ENCODE peak calls at places on chromosomes 1 and 21, in ten cellular contexts. One of them, this sample, is unnamed.

GRCh38 chr1:180674603-180675530 is 43.0 kb downstream of the XPR1 start:
- DNase-seq in body of pancreas: no peak
- DNase-seq in foreskin fibroblast: peak; percentile 6
- DNase-seq in GM23338: no peak
- DNase-seq in BJ: no peak
- DNase-seq in sigmoid colon: no peak
- DNase-seq in HCT116: no peak
- DNase-seq in GM23248: no peak
- DNase-seq in CD8-positive, alpha-beta T cell: no peak
- DNase-seq in uterus: no peak
- DNase-seq in this sample: peak; percentile 30

GRCh38 chr1:156821801-156822200 is 5.2 kb upstream of the SH2D2A start:
- DNase-seq in body of pancreas: no peak
- DNase-seq in foreskin fibroblast: peak; percentile 68
- DNase-seq in GM23338: no peak
- DNase-seq in BJ: no peak
- DNase-seq in sigmoid colon: no peak
- DNase-seq in HCT116: no peak
- DNase-seq in GM23248: peak; percentile 84
- DNase-seq in CD8-positive, alpha-beta T cell: no peak
- DNase-seq in uterus: no peak
- DNase-seq in this sample: no peak

GRCh38 chr1:230120949-230121381 is 53.9 kb downstream of the GALNT2 start:
- DNase-seq in body of pancreas: no peak
- DNase-seq in foreskin fibroblast: no peak
- DNase-seq in GM23338: peak; percentile 74
- DNase-seq in BJ: no peak
- DNase-seq in sigmoid colon: no peak
- DNase-seq in HCT116: peak; percentile 10
- DNase-seq in GM23248: peak; percentile 65
- DNase-seq in CD8-positive, alpha-beta T cell: no peak
- DNase-seq in uterus: no peak
- DNase-seq in this sample: no peak

GRCh38 chr1:58986996-58987767 is 203.3 kb upstream of the JUN start:
- DNase-seq in body of pancreas: no peak
- DNase-seq in foreskin fibroblast: no peak
- DNase-seq in GM23338: no peak
- DNase-seq in BJ: no peak
- DNase-seq in sigmoid colon: no peak
- DNase-seq in HCT116: no peak
- DNase-seq in GM23248: no peak
- DNase-seq in CD8-positive, alpha-beta T cell: peak; percentile 50
- DNase-seq in uterus: no peak
- DNase-seq in this sample: no peak

GRCh38 chr1:31657020-31657804 is 12.5 kb upstream of the PEF1 start:
- DNase-seq in body of pancreas: no peak
- DNase-seq in foreskin fibroblast: no peak
- DNase-seq in GM23338: no peak
- DNase-seq in BJ: no peak
- DNase-seq in sigmoid colon: peak; percentile 53
- DNase-seq in HCT116: no peak
- DNase-seq in GM23248: no peak
- DNase-seq in CD8-positive, alpha-beta T cell: no peak
- DNase-seq in uterus: no peak
- DNase-seq in this sample: no peak

GRCh38 chr1:168321945-168322344 is 41.3 kb downstream of the TBX19 start:
- DNase-seq in body of pancreas: no peak
- DNase-seq in foreskin fibroblast: peak; percentile 68
- DNase-seq in GM23338: no peak
- DNase-seq in BJ: no peak
- DNase-seq in sigmoid colon: no peak
- DNase-seq in HCT116: peak; percentile 27
- DNase-seq in GM23248: peak; percentile 54
- DNase-seq in CD8-positive, alpha-beta T cell: no peak
- DNase-seq in uterus: no peak
- DNase-seq in this sample: no peak

GRCh38 chr1:235942979-235943575 is 76.4 kb upstream of the LYST start:
- DNase-seq in body of pancreas: no peak
- DNase-seq in foreskin fibroblast: no peak
- DNase-seq in GM23338: no peak
- DNase-seq in BJ: no peak
- DNase-seq in sigmoid colon: no peak
- DNase-seq in HCT116: no peak
- DNase-seq in GM23248: no peak
- DNase-seq in CD8-positive, alpha-beta T cell: no peak
- DNase-seq in uterus: no peak
- DNase-seq in this sample: no peak

GRCh38 chr1:206600527-206600926 is 11.7 kb downstream of the EIF2D start:
- DNase-seq in body of pancreas: no peak
- DNase-seq in foreskin fibroblast: no peak
- DNase-seq in GM23338: no peak
- DNase-seq in BJ: no peak
- DNase-seq in sigmoid colon: no peak
- DNase-seq in HCT116: no peak
- DNase-seq in GM23248: no peak
- DNase-seq in CD8-positive, alpha-beta T cell: no peak
- DNase-seq in uterus: no peak
- DNase-seq in this sample: no peak

GRCh38 chr1:59414406-59415133 is 117.7 kb downstream of the FGGY start:
- DNase-seq in body of pancreas: no peak
- DNase-seq in foreskin fibroblast: peak; percentile 77
- DNase-seq in GM23338: no peak
- DNase-seq in BJ: peak; percentile 51
- DNase-seq in sigmoid colon: no peak
- DNase-seq in HCT116: no peak
- DNase-seq in GM23248: peak; percentile 45
- DNase-seq in CD8-positive, alpha-beta T cell: no peak
- DNase-seq in uterus: no peak
- DNase-seq in this sample: no peak

GRCh38 chr1:172670316-172670715 is 11.4 kb downstream of the FASLG start:
- DNase-seq in body of pancreas: no peak
- DNase-seq in foreskin fibroblast: no peak
- DNase-seq in GM23338: no peak
- DNase-seq in BJ: no peak
- DNase-seq in sigmoid colon: no peak
- DNase-seq in HCT116: no peak
- DNase-seq in GM23248: no peak
- DNase-seq in CD8-positive, alpha-beta T cell: no peak
- DNase-seq in uterus: no peak
- DNase-seq in this sample: no peak
- H3K4me3 ChIP-seq in body of pancreas: no peak overlapping the region
- H3K4me3 ChIP-seq in foreskin fibroblast: no peak overlapping the region
- H3K4me3 ChIP-seq in GM23338: no peak overlapping the region
- H3K4me3 ChIP-seq in BJ: no peak overlapping the region
- H3K4me3 ChIP-seq in sigmoid colon: no peak overlapping the region
- H3K4me3 ChIP-seq in HCT116: no peak overlapping the region
- H3K4me3 ChIP-seq in GM23248: no peak overlapping the region
- H3K4me3 ChIP-seq in CD8-positive, alpha-beta T cell: no peak overlapping the region
- H3K4me3 ChIP-seq in uterus: no peak overlapping the region
- H3K4me3 ChIP-seq in this sample: no peak overlapping the region

GRCh38 chr1:6861075-6861724 is 75.9 kb downstream of the CAMTA1 start:
- DNase-seq in body of pancreas: no peak
- DNase-seq in foreskin fibroblast: no peak
- DNase-seq in GM23338: no peak
- DNase-seq in BJ: no peak
- DNase-seq in sigmoid colon: no peak
- DNase-seq in HCT116: no peak
- DNase-seq in GM23248: no peak
- DNase-seq in CD8-positive, alpha-beta T cell: no peak
- DNase-seq in uterus: no peak
- DNase-seq in this sample: no peak

GRCh38 chr1:6857831-6858230 is 72.6 kb downstream of the CAMTA1 start:
- DNase-seq in body of pancreas: no peak
- DNase-seq in foreskin fibroblast: no peak
- DNase-seq in GM23338: no peak
- DNase-seq in BJ: no peak
- DNase-seq in sigmoid colon: no peak
- DNase-seq in HCT116: no peak
- DNase-seq in GM23248: no peak
- DNase-seq in CD8-positive, alpha-beta T cell: no peak
- DNase-seq in uterus: no peak
- DNase-seq in this sample: no peak

GRCh38 chr1:6860401-6860800 is 75.1 kb downstream of the CAMTA1 start:
- DNase-seq in body of pancreas: no peak
- DNase-seq in foreskin fibroblast: peak; percentile 45
- DNase-seq in GM23338: no peak
- DNase-seq in BJ: no peak
- DNase-seq in sigmoid colon: no peak
- DNase-seq in HCT116: peak; percentile 24
- DNase-seq in GM23248: peak; percentile 32
- DNase-seq in CD8-positive, alpha-beta T cell: no peak
- DNase-seq in uterus: no peak
- DNase-seq in this sample: peak; percentile 23

GRCh38 chr1:6858586-6858985 is 73.3 kb downstream of the CAMTA1 start:
- DNase-seq in body of pancreas: no peak
- DNase-seq in foreskin fibroblast: peak; percentile 46
- DNase-seq in GM23338: no peak
- DNase-seq in BJ: no peak
- DNase-seq in sigmoid colon: no peak
- DNase-seq in HCT116: no peak
- DNase-seq in GM23248: no peak
- DNase-seq in CD8-positive, alpha-beta T cell: no peak
- DNase-seq in uterus: no peak
- DNase-seq in this sample: no peak

GRCh38 chr1:6859415-6860343 is 74.4 kb downstream of the CAMTA1 start:
- DNase-seq in body of pancreas: peak; percentile 38
- DNase-seq in foreskin fibroblast: peak; percentile 97
- DNase-seq in GM23338: no peak
- DNase-seq in BJ: peak; percentile 92
- DNase-seq in sigmoid colon: no peak
- DNase-seq in HCT116: peak; percentile 73
- DNase-seq in GM23248: peak; percentile 93
- DNase-seq in CD8-positive, alpha-beta T cell: no peak
- DNase-seq in uterus: peak; percentile 20
- DNase-seq in this sample: peak; percentile 96
- H3K4me3 ChIP-seq in body of pancreas: no peak overlapping the region
- H3K4me3 ChIP-seq in foreskin fibroblast: no peak overlapping the region
- H3K4me3 ChIP-seq in GM23338: no peak overlapping the region
- H3K4me3 ChIP-seq in BJ: no peak overlapping the region
- H3K4me3 ChIP-seq in sigmoid colon: no peak overlapping the region
- H3K4me3 ChIP-seq in HCT116: peak overlapping the region; percentile 34
- H3K4me3 ChIP-seq in GM23248: peak overlapping the region; percentile 69
- H3K4me3 ChIP-seq in CD8-positive, alpha-beta T cell: no peak overlapping the region
- H3K4me3 ChIP-seq in uterus: no peak overlapping the region
- H3K4me3 ChIP-seq in this sample: peak overlapping the region; percentile 27

GRCh38 chr21:38496224-38496623 is 2.1 kb downstream of the ERG start:
- DNase-seq in body of pancreas: no peak
- DNase-seq in foreskin fibroblast: no peak
- DNase-seq in GM23338: no peak
- DNase-seq in BJ: no peak
- DNase-seq in sigmoid colon: no peak
- DNase-seq in HCT116: no peak
- DNase-seq in GM23248: no peak
- DNase-seq in CD8-positive, alpha-beta T cell: no peak
- DNase-seq in uterus: no peak
- DNase-seq in this sample: no peak

GRCh38 chr21:38494254-38494648 is 4.0 kb downstream of the ERG start:
- DNase-seq in body of pancreas: no peak
- DNase-seq in foreskin fibroblast: no peak
- DNase-seq in GM23338: no peak
- DNase-seq in BJ: no peak
- DNase-seq in sigmoid colon: no peak
- DNase-seq in HCT116: no peak
- DNase-seq in GM23248: no peak
- DNase-seq in CD8-positive, alpha-beta T cell: no peak
- DNase-seq in uterus: no peak
- DNase-seq in this sample: no peak

GRCh38 chr21:38493549-38494253 is 4.6 kb downstream of the ERG start:
- DNase-seq in body of pancreas: no peak
- DNase-seq in foreskin fibroblast: no peak
- DNase-seq in GM23338: no peak
- DNase-seq in BJ: no peak
- DNase-seq in sigmoid colon: no peak
- DNase-seq in HCT116: no peak
- DNase-seq in GM23248: no peak
- DNase-seq in CD8-positive, alpha-beta T cell: no peak
- DNase-seq in uterus: no peak
- DNase-seq in this sample: no peak

GRCh38 chr21:38494688-38495087 is 3.6 kb downstream of the ERG start:
- DNase-seq in body of pancreas: no peak
- DNase-seq in foreskin fibroblast: no peak
- DNase-seq in GM23338: no peak
- DNase-seq in BJ: no peak
- DNase-seq in sigmoid colon: no peak
- DNase-seq in HCT116: no peak
- DNase-seq in GM23248: peak; percentile 26
- DNase-seq in CD8-positive, alpha-beta T cell: no peak
- DNase-seq in uterus: no peak
- DNase-seq in this sample: no peak

DNA sequence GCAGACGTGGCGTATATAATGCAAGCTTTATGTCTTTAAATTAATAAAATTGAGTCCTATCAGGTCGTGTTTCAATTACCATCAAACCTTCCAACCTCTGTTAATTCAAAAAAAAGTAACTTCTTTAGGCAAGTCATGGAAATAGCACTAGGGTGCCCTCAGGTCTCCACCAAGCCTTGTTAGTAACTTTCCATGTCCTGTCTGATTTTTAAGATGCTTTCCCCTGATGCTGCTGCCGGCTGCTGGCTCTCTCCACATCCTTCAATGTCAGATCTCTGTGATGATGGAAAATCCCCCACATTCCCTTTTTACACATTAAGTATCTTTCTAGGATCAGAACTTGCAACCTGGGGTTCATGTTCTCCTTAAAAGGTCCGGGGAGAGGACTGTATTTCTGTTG is 3.0 kb downstream of the ERG start:
- DNase-seq in body of pancreas: no peak
- DNase-seq in foreskin fibroblast: no peak
- DNase-seq in GM23338: no peak
- DNase-seq in BJ: no peak
- DNase-seq in sigmoid colon: no peak
- DNase-seq in HCT116: no peak
- DNase-seq in GM23248: no peak
- DNase-seq in CD8-positive, alpha-beta T cell: no peak
- DNase-seq in uterus: no peak
- DNase-seq in this sample: no peak
- H3K4me3 ChIP-seq in body of pancreas: no peak overlapping the region
- H3K4me3 ChIP-seq in foreskin fibroblast: no peak overlapping the region
- H3K4me3 ChIP-seq in GM23338: no peak overlapping the region
- H3K4me3 ChIP-seq in BJ: no peak overlapping the region
- H3K4me3 ChIP-seq in sigmoid colon: peak overlapping the region; percentile 7
- H3K4me3 ChIP-seq in HCT116: no peak overlapping the region
- H3K4me3 ChIP-seq in GM23248: no peak overlapping the region
- H3K4me3 ChIP-seq in CD8-positive, alpha-beta T cell: no peak overlapping the region
- H3K4me3 ChIP-seq in uterus: no peak overlapping the region
- H3K4me3 ChIP-seq in this sample: no peak overlapping the region

GRCh38 chr21:28324690-28325089 is 668.0 kb downstream of the LTN1 start:
- DNase-seq in body of pancreas: no peak
- DNase-seq in foreskin fibroblast: no peak
- DNase-seq in GM23338: no peak
- DNase-seq in BJ: no peak
- DNase-seq in sigmoid colon: no peak
- DNase-seq in HCT116: no peak
- DNase-seq in GM23248: no peak
- DNase-seq in CD8-positive, alpha-beta T cell: no peak
- DNase-seq in uterus: no peak
- DNase-seq in this sample: no peak
- H3K4me3 ChIP-seq in body of pancreas: no peak overlapping the region
- H3K4me3 ChIP-seq in foreskin fibroblast: no peak overlapping the region
- H3K4me3 ChIP-seq in GM23338: no peak overlapping the region
- H3K4me3 ChIP-seq in BJ: no peak overlapping the region
- H3K4me3 ChIP-seq in sigmoid colon: no peak overlapping the region
- H3K4me3 ChIP-seq in HCT116: no peak overlapping the region
- H3K4me3 ChIP-seq in GM23248: no peak overlapping the region
- H3K4me3 ChIP-seq in CD8-positive, alpha-beta T cell: no peak overlapping the region
- H3K4me3 ChIP-seq in uterus: no peak overlapping the region
- H3K4me3 ChIP-seq in this sample: no peak overlapping the region